ENCODE peak calls at places on chromosomes 13 and 19, in five cellular contexts. G is cardiac muscle cell, S is HepG2, Q is IMR-90, O is right lobe of liver. R is an unnamed sample. For H3K36me3, the result is how much of the 10 kb centered on the place peaks cover.

GRCh38 chr13:101291216-101291615 is 125.1 kb downstream of the NALCN start:
- DNase-seq in G (no peak), S (no peak), Q (peak), O (no peak), R (no peak)

GRCh38 chr19:4052114-4052992 is 14.3 kb downstream of the ZBTB7A start:
- DNase-seq in G (no peak), S (peak), Q (peak), O (peak), R (peak)

GRCh38 chr13:46622918-46623256 is 69.9 kb downstream of the LRCH1 start:
- DNase-seq in G (no peak), S (no peak), Q (peak), O (peak), R (peak)

GRCh38 chr19:40006273-40006691 is 9.4 kb downstream of the ZNF546 start:
- DNase-seq in G (no peak), S (no peak), Q (peak), O (no peak), R (no peak)

GRCh38 chr19:18470153-18470552 is 32.2 kb upstream of the ISYNA1 start:
- DNase-seq in G (peak), S (peak), Q (no peak), O (peak), R (no peak)

GRCh38 chr13:40692946-40693345 is 26.5 kb upstream of the FOXO1 start:
- DNase-seq in G (no peak), S (no peak), Q (no peak), O (no peak), R (no peak)

GRCh38 chr13:79353698-79354097 is 52.4 kb downstream of the RBM26 start:
- DNase-seq in G (no peak), S (no peak), Q (no peak), O (no peak), R (no peak)

GRCh38 chr19:54231077-54231931 is 8.5 kb upstream of the LILRB3 start:
- DNase-seq in G (peak), S (peak), Q (peak), O (peak), R (peak)

GRCh38 chr19:44718441-44719261 is 19.7 kb downstream of the CEACAM16 start:
- DNase-seq in G (peak), S (peak), Q (peak), O (peak), R (peak)

GRCh38 chr19:12784871-12785430 is 6.3 kb upstream of the JUNB start:
- DNase-seq in G (no peak), S (no peak), Q (peak), O (no peak), R (no peak)

GRCh38 chr13:33740134-33740538 is 77.8 kb upstream of the RFC3 start:
- DNase-seq in G (no peak), S (no peak), Q (peak), O (no peak), R (no peak)

GRCh38 chr13:49697468-49697867 is 6.2 kb upstream of the EBPL start:
- DNase-seq in G (no peak), S (no peak), Q (no peak), O (no peak), R (no peak)

GRCh38 chr19:49071860-49072547 is 495 bp downstream of the KCNA7 start:
- DNase-seq in G (peak), S (no peak), Q (no peak), O (no peak), R (no peak)

GRCh38 chr13:23739597-23739996 is 149.6 kb downstream of the MIPEP start:
- DNase-seq in G (peak), S (no peak), Q (no peak), O (no peak), R (no peak)

GRCh38 chr19:46347985-46348384 is 1.1 kb downstream of the PPP5C start:
- DNase-seq in G (no peak), S (no peak), Q (no peak), O (no peak), R (no peak)
- H3K4me3 ChIP-seq in G (peak), S (peak), Q (no peak), O (no peak), R (no peak)

DNA sequence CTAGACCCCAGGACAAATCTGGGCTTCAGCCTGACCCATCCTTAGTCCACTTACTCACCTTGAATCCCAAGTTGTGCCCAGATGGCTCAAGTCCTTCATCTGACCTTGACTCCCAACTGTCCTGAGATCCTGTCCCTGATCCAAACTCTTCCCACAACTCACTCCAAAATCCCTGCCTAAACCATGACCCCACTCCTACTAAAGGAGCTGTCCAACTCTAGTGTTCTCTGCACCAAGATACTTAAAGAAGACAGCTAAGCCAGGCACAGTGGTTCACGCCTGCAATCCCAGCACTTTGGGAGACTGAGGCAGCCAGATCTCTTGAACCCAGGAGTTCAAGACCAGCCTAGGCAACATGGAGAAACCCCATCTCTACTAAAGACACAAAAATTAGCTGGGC is 8.5 kb downstream of the POU2F2 start:
- DNase-seq in G (no peak), S (no peak), Q (no peak), O (no peak), R (no peak)
- H3K27ac ChIP-seq in G (no peak), S (no peak), Q (no peak), O (no peak), R (peak)

GRCh38 chr19:15264933-15265206 is 32.6 kb upstream of the EPHX3 start:
- DNase-seq in G (no peak), S (no peak), Q (no peak), O (no peak), R (no peak)
- H3K36me3 ChIP-seq in G (under half), S (half or more), Q (half or more), O (half or more), R (under half)

GRCh38 chr13:113151745-113152707 is 6.4 kb upstream of the PROZ start:
- DNase-seq in G (no peak), S (no peak), Q (peak), O (no peak), R (no peak)
- H3K4me3 ChIP-seq in G (no peak), S (peak), Q (no peak), O (peak), R (peak)

GRCh38 chr13:26950546-26950945 is 190.0 kb upstream of the GPR12 start:
- DNase-seq in G (no peak), S (no peak), Q (no peak), O (no peak), R (peak)

GRCh38 chr13:26952551-26953138 is 192.1 kb upstream of the GPR12 start:
- DNase-seq in G (no peak), S (no peak), Q (no peak), O (no peak), R (no peak)

GRCh38 chr13:26950968-26951367 is 190.4 kb upstream of the GPR12 start:
- DNase-seq in G (no peak), S (no peak), Q (no peak), O (no peak), R (peak)

GRCh38 chr13:26953273-26953672 is 192.7 kb upstream of the GPR12 start:
- DNase-seq in G (no peak), S (no peak), Q (no peak), O (no peak), R (no peak)

GRCh38 chr13:26951581-26952177 is 191.1 kb upstream of the GPR12 start:
- DNase-seq in G (no peak), S (peak), Q (no peak), O (peak), R (peak)
- H3K27ac ChIP-seq in G (no peak), S (peak), Q (no peak), O (peak), R (peak)

DNA sequence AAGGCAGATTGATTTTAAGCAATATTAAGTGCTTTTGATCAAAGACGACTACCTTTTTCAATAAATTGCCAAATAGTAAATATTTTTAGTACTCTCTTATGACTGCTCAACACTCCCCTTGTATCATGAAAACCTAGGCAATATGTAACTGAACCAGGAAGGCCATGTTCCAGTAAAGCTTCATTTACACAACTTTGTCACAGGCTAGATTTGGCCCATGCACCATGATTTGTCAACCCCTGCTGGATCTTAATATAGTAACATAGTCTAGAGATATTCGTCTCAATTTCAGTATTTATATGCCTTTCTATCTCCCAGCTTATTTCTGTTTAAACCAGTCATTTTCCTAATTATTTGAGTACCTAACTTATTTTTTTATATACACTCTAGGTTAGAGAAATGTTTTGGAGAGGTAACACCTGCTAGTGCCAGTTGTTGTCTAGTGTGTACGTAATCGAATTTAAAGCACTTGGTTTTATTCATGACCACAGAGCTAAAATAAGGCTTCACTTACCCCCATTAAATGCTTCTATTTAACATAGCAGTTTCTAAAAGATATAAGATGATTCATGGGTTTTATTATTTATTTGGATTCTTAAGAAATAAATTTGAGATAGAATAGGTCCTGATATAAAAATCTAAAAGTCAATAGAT is 21.0 kb downstream of the TPP2 start:
- DNase-seq in G (no peak), S (no peak), Q (no peak), O (no peak), R (no peak)
- H3K36me3 ChIP-seq in G (half or more), S (half or more), Q (under half), O (half or more), R (under half)